ENCODE peak calls at places on chromosome 15, in six cellular contexts. One of them, this sample, is unnamed.

GRCh38 chr15:100759116-100759515 is 120.5 kb upstream of the ALDH1A3 start:
- DNase-seq in Karpas-422: no peak
- DNase-seq in mammary epithelial cell: no peak
- DNase-seq in GM23338: no peak
- DNase-seq in BE2C: no peak
- DNase-seq in CD8-positive, alpha-beta memory T cell: no peak
- DNase-seq in this sample: no peak

GRCh38 chr15:70741677-70742293 is 21.6 kb downstream of the UACA start:
- DNase-seq in Karpas-422: no peak
- DNase-seq in mammary epithelial cell: peak; percentile 75
- DNase-seq in GM23338: no peak
- DNase-seq in BE2C: no peak
- DNase-seq in CD8-positive, alpha-beta memory T cell: no peak
- DNase-seq in this sample: no peak

GRCh38 chr15:96838088-96838487 is 507.6 kb downstream of the NR2F2 start:
- DNase-seq in Karpas-422: no peak
- DNase-seq in mammary epithelial cell: peak; percentile 9
- DNase-seq in GM23338: no peak
- DNase-seq in BE2C: no peak
- DNase-seq in CD8-positive, alpha-beta memory T cell: no peak
- DNase-seq in this sample: no peak

GRCh38 chr15:81279621-81280051 is 44.3 kb downstream of the STARD5 start:
- DNase-seq in Karpas-422: no peak
- DNase-seq in mammary epithelial cell: no peak
- DNase-seq in GM23338: no peak
- DNase-seq in BE2C: no peak
- DNase-seq in CD8-positive, alpha-beta memory T cell: no peak
- DNase-seq in this sample: no peak

GRCh38 chr15:57922780-57923179 is 142.7 kb downstream of the ALDH1A2 start:
- DNase-seq in Karpas-422: no peak
- DNase-seq in mammary epithelial cell: peak; percentile 45
- DNase-seq in GM23338: no peak
- DNase-seq in BE2C: peak; percentile 27
- DNase-seq in CD8-positive, alpha-beta memory T cell: no peak
- DNase-seq in this sample: no peak

GRCh38 chr15:30903497-30904187 is at the start of gene FAN1:
- DNase-seq in Karpas-422: peak; percentile 68
- DNase-seq in mammary epithelial cell: peak; percentile 85
- DNase-seq in GM23338: peak; percentile 91
- DNase-seq in BE2C: peak; percentile 92
- DNase-seq in CD8-positive, alpha-beta memory T cell: peak; percentile 75
- DNase-seq in this sample: peak; percentile 94

GRCh38 chr15:61584410-61584809 is 355.3 kb upstream of the RORA start:
- DNase-seq in Karpas-422: peak; percentile 49
- DNase-seq in mammary epithelial cell: peak; percentile 23
- DNase-seq in GM23338: no peak
- DNase-seq in BE2C: no peak
- DNase-seq in CD8-positive, alpha-beta memory T cell: no peak
- DNase-seq in this sample: no peak

GRCh38 chr15:52224211-52224610 is 33.0 kb upstream of the GNB5 start:
- DNase-seq in Karpas-422: no peak
- DNase-seq in mammary epithelial cell: no peak
- DNase-seq in GM23338: no peak
- DNase-seq in BE2C: no peak
- DNase-seq in CD8-positive, alpha-beta memory T cell: no peak
- DNase-seq in this sample: no peak

GRCh38 chr15:73264881-73265280 is 103.9 kb downstream of the HCN4 start:
- DNase-seq in Karpas-422: no peak
- DNase-seq in mammary epithelial cell: no peak
- DNase-seq in GM23338: no peak
- DNase-seq in BE2C: no peak
- DNase-seq in CD8-positive, alpha-beta memory T cell: no peak
- DNase-seq in this sample: no peak

GRCh38 chr15:58260911-58261267 is 122.7 kb downstream of the AQP9 start:
- DNase-seq in Karpas-422: no peak
- DNase-seq in mammary epithelial cell: peak; percentile 64
- DNase-seq in GM23338: no peak
- DNase-seq in BE2C: peak; percentile 29
- DNase-seq in CD8-positive, alpha-beta memory T cell: no peak
- DNase-seq in this sample: no peak

GRCh38 chr15:31316135-31316795 is 10.4 kb upstream of the KLF13 start:
- DNase-seq in Karpas-422: no peak
- DNase-seq in mammary epithelial cell: no peak
- DNase-seq in GM23338: no peak
- DNase-seq in BE2C: no peak
- DNase-seq in CD8-positive, alpha-beta memory T cell: no peak
- DNase-seq in this sample: no peak

GRCh38 chr15:40372966-40373365 is 9.6 kb upstream of the KNSTRN start:
- DNase-seq in Karpas-422: no peak
- DNase-seq in mammary epithelial cell: no peak
- DNase-seq in GM23338: peak; percentile 32
- DNase-seq in BE2C: no peak
- DNase-seq in CD8-positive, alpha-beta memory T cell: no peak
- DNase-seq in this sample: peak; percentile 45

GRCh38 chr15:35751421-35752133 is 205.6 kb upstream of the DPH6 start:
- DNase-seq in Karpas-422: peak; percentile 87
- DNase-seq in mammary epithelial cell: peak; percentile 57
- DNase-seq in GM23338: peak; percentile 93
- DNase-seq in BE2C: peak; percentile 87
- DNase-seq in CD8-positive, alpha-beta memory T cell: no peak
- DNase-seq in this sample: peak; percentile 87

GRCh38 chr15:40054746-40055575 is 16.0 kb upstream of the SRP14 start:
- DNase-seq in Karpas-422: no peak
- DNase-seq in mammary epithelial cell: peak; percentile 47
- DNase-seq in GM23338: no peak
- DNase-seq in BE2C: no peak
- DNase-seq in CD8-positive, alpha-beta memory T cell: peak; percentile 64
- DNase-seq in this sample: no peak

GRCh38 chr15:28106294-28107110 is 7.4 kb upstream of the OCA2 start:
- DNase-seq in Karpas-422: no peak
- DNase-seq in mammary epithelial cell: no peak
- DNase-seq in GM23338: peak; percentile 34
- DNase-seq in BE2C: no peak
- DNase-seq in CD8-positive, alpha-beta memory T cell: no peak
- DNase-seq in this sample: no peak

GRCh38 chr15:52912172-52912571 is 122.0 kb upstream of the ONECUT1 start:
- DNase-seq in Karpas-422: no peak
- DNase-seq in mammary epithelial cell: peak; percentile 56
- DNase-seq in GM23338: peak; percentile 78
- DNase-seq in BE2C: no peak
- DNase-seq in CD8-positive, alpha-beta memory T cell: no peak
- DNase-seq in this sample: peak; percentile 74

GRCh38 chr15:68373028-68373427 is 58.9 kb downstream of the ITGA11 start:
- DNase-seq in Karpas-422: no peak
- DNase-seq in mammary epithelial cell: no peak
- DNase-seq in GM23338: no peak
- DNase-seq in BE2C: no peak
- DNase-seq in CD8-positive, alpha-beta memory T cell: no peak
- DNase-seq in this sample: no peak

GRCh38 chr15:58070801-58071418 is 5.4 kb upstream of the ALDH1A2 start:
- DNase-seq in Karpas-422: peak; percentile 79
- DNase-seq in mammary epithelial cell: peak; percentile 37
- DNase-seq in GM23338: peak; percentile 70
- DNase-seq in BE2C: peak; percentile 54
- DNase-seq in CD8-positive, alpha-beta memory T cell: no peak
- DNase-seq in this sample: peak; percentile 59

GRCh38 chr15:48360841-48361240 is 29.6 kb downstream of the DUT start:
- DNase-seq in Karpas-422: no peak
- DNase-seq in mammary epithelial cell: peak; percentile 34
- DNase-seq in GM23338: peak; percentile 9
- DNase-seq in BE2C: no peak
- DNase-seq in CD8-positive, alpha-beta memory T cell: no peak
- DNase-seq in this sample: peak; percentile 51

GRCh38 chr15:75061272-75061671 is 37.9 kb downstream of the PPCDC start:
- DNase-seq in Karpas-422: no peak
- DNase-seq in mammary epithelial cell: peak; percentile 52
- DNase-seq in GM23338: no peak
- DNase-seq in BE2C: no peak
- DNase-seq in CD8-positive, alpha-beta memory T cell: no peak
- DNase-seq in this sample: no peak

GRCh38 chr15:46304320-46304719 is 669.5 kb downstream of the SQOR start:
- DNase-seq in Karpas-422: peak; percentile 70
- DNase-seq in mammary epithelial cell: no peak
- DNase-seq in GM23338: peak; percentile 87
- DNase-seq in BE2C: peak; percentile 50
- DNase-seq in CD8-positive, alpha-beta memory T cell: no peak
- DNase-seq in this sample: peak; percentile 66

GRCh38 chr15:77642793-77643430 is 10.2 kb upstream of the LINGO1 start:
- DNase-seq in Karpas-422: no peak
- DNase-seq in mammary epithelial cell: peak; percentile 37
- DNase-seq in GM23338: no peak
- DNase-seq in BE2C: peak; percentile 61
- DNase-seq in CD8-positive, alpha-beta memory T cell: no peak
- DNase-seq in this sample: peak; percentile 23

GRCh38 chr15:89335289-89336041 is 841 bp upstream of the POLG start:
- DNase-seq in Karpas-422: no peak
- DNase-seq in mammary epithelial cell: no peak
- DNase-seq in GM23338: peak; percentile 71
- DNase-seq in BE2C: peak; percentile 78
- DNase-seq in CD8-positive, alpha-beta memory T cell: peak; percentile 72
- DNase-seq in this sample: no peak

GRCh38 chr15:36796161-36796560 is 216.7 kb downstream of the CDIN1 start:
- DNase-seq in Karpas-422: no peak
- DNase-seq in mammary epithelial cell: no peak
- DNase-seq in GM23338: no peak
- DNase-seq in BE2C: no peak
- DNase-seq in CD8-positive, alpha-beta memory T cell: no peak
- DNase-seq in this sample: no peak

GRCh38 chr15:36791849-36792618 is 212.6 kb downstream of the CDIN1 start:
- DNase-seq in Karpas-422: no peak
- DNase-seq in mammary epithelial cell: no peak
- DNase-seq in GM23338: no peak
- DNase-seq in BE2C: no peak
- DNase-seq in CD8-positive, alpha-beta memory T cell: no peak
- DNase-seq in this sample: no peak

GRCh38 chr15:36793205-36793604 is 213.8 kb downstream of the CDIN1 start:
- DNase-seq in Karpas-422: no peak
- DNase-seq in mammary epithelial cell: no peak
- DNase-seq in GM23338: no peak
- DNase-seq in BE2C: no peak
- DNase-seq in CD8-positive, alpha-beta memory T cell: no peak
- DNase-seq in this sample: no peak

GRCh38 chr15:36785396-36785795 is 206.0 kb downstream of the CDIN1 start:
- DNase-seq in Karpas-422: no peak
- DNase-seq in mammary epithelial cell: no peak
- DNase-seq in GM23338: no peak
- DNase-seq in BE2C: no peak
- DNase-seq in CD8-positive, alpha-beta memory T cell: no peak
- DNase-seq in this sample: no peak

GRCh38 chr15:36790891-36791290 is 211.5 kb downstream of the CDIN1 start:
- DNase-seq in Karpas-422: no peak
- DNase-seq in mammary epithelial cell: no peak
- DNase-seq in GM23338: no peak
- DNase-seq in BE2C: no peak
- DNase-seq in CD8-positive, alpha-beta memory T cell: no peak
- DNase-seq in this sample: no peak
- H3K4me3 ChIP-seq in Karpas-422: no peak overlapping the region
- H3K4me3 ChIP-seq in mammary epithelial cell: no peak overlapping the region
- H3K4me3 ChIP-seq in GM23338: no peak overlapping the region
- H3K4me3 ChIP-seq in BE2C: no peak overlapping the region
- H3K4me3 ChIP-seq in CD8-positive, alpha-beta memory T cell: no peak overlapping the region
- H3K4me3 ChIP-seq in this sample: no peak overlapping the region

GRCh38 chr15:91867581-91868026 is 14.1 kb downstream of the SLCO3A1 start:
- DNase-seq in Karpas-422: no peak
- DNase-seq in mammary epithelial cell: peak; percentile 99
- DNase-seq in GM23338: peak; percentile 35
- DNase-seq in BE2C: peak; percentile 57
- DNase-seq in CD8-positive, alpha-beta memory T cell: no peak
- DNase-seq in this sample: peak; percentile 78
- H3K4me1 ChIP-seq in Karpas-422: peaks cover 70% of the 10 kb centered on the region
- H3K4me1 ChIP-seq in mammary epithelial cell: peaks cover 49% of the 10 kb centered on the region
- H3K4me1 ChIP-seq in GM23338: peaks cover 23% of the 10 kb centered on the region
- H3K4me1 ChIP-seq in BE2C: peaks cover 32% of the 10 kb centered on the region
- H3K4me1 ChIP-seq in CD8-positive, alpha-beta memory T cell: peaks cover 74% of the 10 kb centered on the region
- H3K4me1 ChIP-seq in this sample: no peaks in the 10 kb centered on the region

GRCh38 chr15:63481105-63481810 is 23.1 kb upstream of the USP3 start:
- DNase-seq in Karpas-422: no peak
- DNase-seq in mammary epithelial cell: peak; percentile 77
- DNase-seq in GM23338: no peak
- DNase-seq in BE2C: no peak
- DNase-seq in CD8-positive, alpha-beta memory T cell: no peak
- DNase-seq in this sample: no peak

GRCh38 chr15:63480441-63480821 is 24.0 kb upstream of the USP3 start:
- DNase-seq in Karpas-422: no peak
- DNase-seq in mammary epithelial cell: no peak
- DNase-seq in GM23338: no peak
- DNase-seq in BE2C: no peak
- DNase-seq in CD8-positive, alpha-beta memory T cell: no peak
- DNase-seq in this sample: no peak

GRCh38 chr15:63484433-63484832 is 20.0 kb upstream of the USP3 start:
- DNase-seq in Karpas-422: no peak
- DNase-seq in mammary epithelial cell: no peak
- DNase-seq in GM23338: no peak
- DNase-seq in BE2C: no peak
- DNase-seq in CD8-positive, alpha-beta memory T cell: no peak
- DNase-seq in this sample: no peak

GRCh38 chr15:63482874-63483323 is 21.5 kb upstream of the USP3 start:
- DNase-seq in Karpas-422: no peak
- DNase-seq in mammary epithelial cell: peak; percentile 59
- DNase-seq in GM23338: no peak
- DNase-seq in BE2C: no peak
- DNase-seq in CD8-positive, alpha-beta memory T cell: no peak
- DNase-seq in this sample: no peak

GRCh38 chr15:63483521-63484371 is 20.6 kb upstream of the USP3 start:
- DNase-seq in Karpas-422: no peak
- DNase-seq in mammary epithelial cell: no peak
- DNase-seq in GM23338: no peak
- DNase-seq in BE2C: no peak
- DNase-seq in CD8-positive, alpha-beta memory T cell: no peak
- DNase-seq in this sample: no peak
- H3K4me3 ChIP-seq in Karpas-422: no peak overlapping the region
- H3K4me3 ChIP-seq in mammary epithelial cell: no peak overlapping the region
- H3K4me3 ChIP-seq in GM23338: no peak overlapping the region
- H3K4me3 ChIP-seq in BE2C: no peak overlapping the region
- H3K4me3 ChIP-seq in CD8-positive, alpha-beta memory T cell: no peak overlapping the region
- H3K4me3 ChIP-seq in this sample: no peak overlapping the region

DNA sequence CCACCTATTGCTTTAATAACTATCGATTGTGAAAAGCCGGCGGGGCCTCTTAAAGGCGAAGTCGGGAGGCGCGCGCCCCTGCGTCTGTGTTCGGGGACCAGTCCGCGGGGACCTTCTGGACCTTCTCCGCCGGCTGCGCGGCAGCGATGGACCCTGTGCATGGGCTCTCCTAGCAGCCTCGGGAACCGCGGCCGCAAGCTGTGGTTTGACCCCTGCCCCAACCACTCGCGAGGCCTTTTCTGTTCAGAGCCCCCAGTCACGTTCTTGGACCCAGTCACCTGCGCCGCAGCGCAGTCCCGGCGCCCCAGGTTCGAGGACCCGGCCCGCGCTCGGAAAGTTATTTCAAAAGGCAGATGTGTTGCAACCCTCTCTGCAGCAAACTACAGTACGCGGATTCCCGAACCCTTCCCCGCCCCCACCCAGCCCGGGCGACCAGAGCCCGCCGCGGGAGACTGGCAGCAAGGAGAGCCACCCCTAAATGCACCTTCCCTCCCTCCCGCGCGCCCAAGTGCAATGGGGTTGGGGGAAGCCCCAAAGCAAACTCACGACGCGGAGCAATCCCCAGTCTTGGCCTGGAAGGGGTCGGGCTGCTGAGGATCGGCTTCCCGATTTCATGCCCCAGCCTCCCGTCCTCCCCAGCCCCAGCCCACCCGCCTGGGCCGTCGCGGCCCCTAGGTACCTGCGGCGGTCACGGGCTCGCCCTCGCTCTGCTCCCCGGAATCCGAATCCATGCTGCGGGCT is 671 bp downstream of the TNFAIP8L3 start:
- DNase-seq in Karpas-422: no peak
- DNase-seq in mammary epithelial cell: peak; percentile 32
- DNase-seq in GM23338: peak; percentile 63
- DNase-seq in BE2C: no peak
- DNase-seq in CD8-positive, alpha-beta memory T cell: no peak
- DNase-seq in this sample: peak; percentile 33
- H3K4me1 ChIP-seq in Karpas-422: no peaks in the 10 kb centered on the region
- H3K4me1 ChIP-seq in mammary epithelial cell: peaks cover 19% of the 10 kb centered on the region
- H3K4me1 ChIP-seq in GM23338: peaks cover 5% of the 10 kb centered on the region
- H3K4me1 ChIP-seq in BE2C: no peaks in the 10 kb centered on the region
- H3K4me1 ChIP-seq in CD8-positive, alpha-beta memory T cell: no peaks in the 10 kb centered on the region
- H3K4me1 ChIP-seq in this sample: no peaks in the 10 kb centered on the region